ENCODE peak calls at places on chromosomes 1 and 21, in six cellular contexts. One of them, this sample, is unnamed.

GRCh38 chr1:179305450-179305849 is 11.9 kb downstream of the SOAT1 start:
- DNase-seq in body of pancreas: no peak
- DNase-seq in COR-L47: no peak
- DNase-seq in left kidney: no peak
- DNase-seq in heart left ventricle: no peak
- DNase-seq in EH: no peak
- DNase-seq in this sample: no peak

GRCh38 chr1:48761986-48762385 is 14.7 kb downstream of the BEND5 start:
- DNase-seq in heart left ventricle: no peak
- DNase-seq in COR-L47: no peak
- DNase-seq in left kidney: peak
- DNase-seq in body of pancreas: no peak
- DNase-seq in EH: no peak
- DNase-seq in this sample: no peak

GRCh38 chr1:231337043-231337471 is 595 bp downstream of the EXOC8 start:
- DNase-seq in left kidney: peak
- DNase-seq in EH: no peak
- DNase-seq in heart left ventricle: peak
- DNase-seq in body of pancreas: no peak
- DNase-seq in COR-L47: no peak
- DNase-seq in this sample: no peak

GRCh38 chr1:212229654-212230053 is 55.6 kb upstream of the PPP2R5A start:
- DNase-seq in EH: peak
- DNase-seq in left kidney: no peak
- DNase-seq in heart left ventricle: no peak
- DNase-seq in COR-L47: no peak
- DNase-seq in body of pancreas: no peak
- DNase-seq in this sample: no peak

GRCh38 chr21:34889287-34889536 is 159.9 kb downstream of the RUNX1 start:
- DNase-seq in body of pancreas: peak
- DNase-seq in heart left ventricle: peak
- DNase-seq in EH: peak
- DNase-seq in COR-L47: peak
- DNase-seq in left kidney: peak
- DNase-seq in this sample: no peak

GRCh38 chr1:44447051-44447806 is 42.2 kb downstream of the RNF220 start:
- DNase-seq in body of pancreas: no peak
- DNase-seq in heart left ventricle: no peak
- DNase-seq in left kidney: no peak
- DNase-seq in EH: no peak
- DNase-seq in COR-L47: no peak
- DNase-seq in this sample: no peak

GRCh38 chr21:15195104-15195503 is 130.3 kb upstream of the NRIP1 start:
- DNase-seq in heart left ventricle: no peak
- DNase-seq in COR-L47: no peak
- DNase-seq in left kidney: no peak
- DNase-seq in EH: no peak
- DNase-seq in body of pancreas: no peak
- DNase-seq in this sample: no peak

GRCh38 chr1:109650609-109651008 is 5.3 kb upstream of the GSTM4 start:
- DNase-seq in COR-L47: no peak
- DNase-seq in left kidney: no peak
- DNase-seq in body of pancreas: no peak
- DNase-seq in EH: peak
- DNase-seq in heart left ventricle: no peak
- DNase-seq in this sample: no peak

GRCh38 chr21:46555225-46555617 is 49.7 kb downstream of the S100B start:
- DNase-seq in heart left ventricle: no peak
- DNase-seq in EH: no peak
- DNase-seq in COR-L47: no peak
- DNase-seq in body of pancreas: no peak
- DNase-seq in left kidney: no peak
- DNase-seq in this sample: no peak

GRCh38 chr1:224497714-224498573 is 63.3 kb upstream of the WDR26 start:
- DNase-seq in EH: peak
- DNase-seq in body of pancreas: no peak
- DNase-seq in heart left ventricle: no peak
- DNase-seq in left kidney: peak
- DNase-seq in COR-L47: no peak
- DNase-seq in this sample: no peak

GRCh38 chr1:184941735-184942134 is 32.6 kb downstream of the NIBAN1 start:
- DNase-seq in left kidney: no peak
- DNase-seq in COR-L47: no peak
- DNase-seq in heart left ventricle: no peak
- DNase-seq in EH: no peak
- DNase-seq in body of pancreas: no peak
- DNase-seq in this sample: no peak

GRCh38 chr21:45465105-45465504 is 60.1 kb downstream of the COL18A1 start:
- DNase-seq in left kidney: peak
- DNase-seq in heart left ventricle: no peak
- DNase-seq in body of pancreas: no peak
- DNase-seq in COR-L47: no peak
- DNase-seq in EH: no peak
- DNase-seq in this sample: no peak

GRCh38 chr1:26768755-26769154 is 19.0 kb upstream of the PIGV start:
- DNase-seq in heart left ventricle: peak
- DNase-seq in body of pancreas: no peak
- DNase-seq in EH: peak
- DNase-seq in left kidney: peak
- DNase-seq in COR-L47: no peak
- DNase-seq in this sample: no peak

GRCh38 chr1:52632732-52633290 is at the start of gene SHISAL2A:
- DNase-seq in EH: peak
- DNase-seq in heart left ventricle: peak
- DNase-seq in COR-L47: peak
- DNase-seq in left kidney: peak
- DNase-seq in body of pancreas: peak
- DNase-seq in this sample: peak

GRCh38 chr1:70355111-70355407 is 537 bp upstream of the ANKRD13C start:
- DNase-seq in heart left ventricle: no peak
- DNase-seq in EH: no peak
- DNase-seq in left kidney: no peak
- DNase-seq in body of pancreas: no peak
- DNase-seq in COR-L47: no peak
- DNase-seq in this sample: no peak

GRCh38 chr1:71019248-71019647 is 28.4 kb downstream of the PTGER3 start:
- DNase-seq in body of pancreas: no peak
- DNase-seq in EH: no peak
- DNase-seq in left kidney: peak
- DNase-seq in heart left ventricle: peak
- DNase-seq in COR-L47: no peak
- DNase-seq in this sample: no peak

GRCh38 chr1:179706339-179706941 is 36.7 kb upstream of the FAM163A start:
- DNase-seq in body of pancreas: peak
- DNase-seq in EH: peak
- DNase-seq in left kidney: peak
- DNase-seq in heart left ventricle: peak
- DNase-seq in COR-L47: peak
- DNase-seq in this sample: peak

GRCh38 chr21:18411565-18411964 is 8.0 kb upstream of the TMPRSS15 start:
- DNase-seq in EH: no peak
- DNase-seq in COR-L47: no peak
- DNase-seq in body of pancreas: no peak
- DNase-seq in heart left ventricle: no peak
- DNase-seq in left kidney: no peak
- DNase-seq in this sample: no peak

GRCh38 chr1:189424746-189425331 is 1052.8 kb downstream of the BRINP3 start:
- DNase-seq in heart left ventricle: no peak
- DNase-seq in EH: no peak
- DNase-seq in body of pancreas: no peak
- DNase-seq in left kidney: no peak
- DNase-seq in COR-L47: no peak
- DNase-seq in this sample: no peak

GRCh38 chr1:94258873-94259331 is 21.5 kb upstream of the ARHGAP29 start:
- DNase-seq in heart left ventricle: no peak
- DNase-seq in body of pancreas: peak
- DNase-seq in left kidney: no peak
- DNase-seq in EH: peak
- DNase-seq in COR-L47: no peak
- DNase-seq in this sample: no peak

GRCh38 chr1:70840260-70840953 is 207.2 kb downstream of the PTGER3 start:
- DNase-seq in COR-L47: no peak
- DNase-seq in heart left ventricle: no peak
- DNase-seq in EH: peak
- DNase-seq in left kidney: no peak
- DNase-seq in body of pancreas: no peak
- DNase-seq in this sample: no peak

GRCh38 chr1:1157914-1158710 is 15.6 kb upstream of the TTLL10 start:
- DNase-seq in left kidney: peak
- DNase-seq in body of pancreas: peak
- DNase-seq in heart left ventricle: peak
- DNase-seq in EH: peak
- DNase-seq in COR-L47: no peak
- DNase-seq in this sample: peak

GRCh38 chr1:153775432-153776311 is 465 bp downstream of the SLC27A3 start:
- DNase-seq in EH: peak
- DNase-seq in COR-L47: peak
- DNase-seq in left kidney: peak
- DNase-seq in body of pancreas: peak
- DNase-seq in heart left ventricle: peak
- DNase-seq in this sample: peak

GRCh38 chr21:45918011-45918410 is 63.6 kb upstream of the COL6A1 start:
- DNase-seq in EH: no peak
- DNase-seq in body of pancreas: no peak
- DNase-seq in left kidney: no peak
- DNase-seq in heart left ventricle: no peak
- DNase-seq in COR-L47: no peak
- DNase-seq in this sample: no peak

GRCh38 chr1:244989813-244990212 is 125.5 kb upstream of the HNRNPU start:
- DNase-seq in COR-L47: no peak
- DNase-seq in left kidney: no peak
- DNase-seq in body of pancreas: no peak
- DNase-seq in heart left ventricle: no peak
- DNase-seq in EH: peak
- DNase-seq in this sample: no peak

GRCh38 chr1:198125995-198126758 is 30.6 kb upstream of the NEK7 start:
- DNase-seq in left kidney: peak
- DNase-seq in body of pancreas: no peak
- DNase-seq in COR-L47: no peak
- DNase-seq in heart left ventricle: no peak
- DNase-seq in EH: peak
- DNase-seq in this sample: no peak

GRCh38 chr1:212309967-212310366 is 24.8 kb downstream of the PPP2R5A start:
- DNase-seq in heart left ventricle: no peak
- DNase-seq in body of pancreas: no peak
- DNase-seq in EH: no peak
- DNase-seq in left kidney: no peak
- DNase-seq in COR-L47: peak
- DNase-seq in this sample: no peak

GRCh38 chr1:99858881-99859280 is 8.7 kb downstream of the AGL start:
- DNase-seq in left kidney: no peak
- DNase-seq in body of pancreas: no peak
- DNase-seq in heart left ventricle: no peak
- DNase-seq in COR-L47: no peak
- DNase-seq in EH: no peak
- DNase-seq in this sample: no peak

GRCh38 chr1:23469372-23469982 is 14.5 kb downstream of the ASAP3 start:
- DNase-seq in body of pancreas: no peak
- DNase-seq in heart left ventricle: peak
- DNase-seq in COR-L47: no peak
- DNase-seq in EH: no peak
- DNase-seq in left kidney: no peak
- DNase-seq in this sample: no peak

GRCh38 chr1:8902765-8903164 is 24.3 kb upstream of the ENO1 start:
- DNase-seq in COR-L47: no peak
- DNase-seq in body of pancreas: no peak
- DNase-seq in EH: peak
- DNase-seq in heart left ventricle: no peak
- DNase-seq in left kidney: no peak
- DNase-seq in this sample: no peak

GRCh38 chr1:238752332-238752731 is 634.0 kb upstream of the CHRM3 start:
- DNase-seq in body of pancreas: no peak
- DNase-seq in left kidney: no peak
- DNase-seq in heart left ventricle: no peak
- DNase-seq in EH: peak
- DNase-seq in COR-L47: no peak
- DNase-seq in this sample: no peak

GRCh38 chr1:59329412-59330053 is 32.6 kb downstream of the FGGY start:
- DNase-seq in body of pancreas: no peak
- DNase-seq in left kidney: no peak
- DNase-seq in EH: no peak
- DNase-seq in heart left ventricle: no peak
- DNase-seq in COR-L47: no peak
- DNase-seq in this sample: no peak

GRCh38 chr1:205276334-205277065 is 45.0 kb downstream of the NUAK2 start:
- DNase-seq in left kidney: no peak
- DNase-seq in COR-L47: no peak
- DNase-seq in body of pancreas: no peak
- DNase-seq in heart left ventricle: no peak
- DNase-seq in EH: no peak
- DNase-seq in this sample: no peak

GRCh38 chr1:161307892-161308638 is 1.7 kb downstream of the MPZ start:
- DNase-seq in EH: no peak
- DNase-seq in body of pancreas: no peak
- DNase-seq in left kidney: no peak
- DNase-seq in COR-L47: no peak
- DNase-seq in heart left ventricle: no peak
- DNase-seq in this sample: no peak

GRCh38 chr1:225921734-225922709 is 2.0 kb downstream of the PYCR2 start:
- DNase-seq in left kidney: no peak
- DNase-seq in COR-L47: peak
- DNase-seq in heart left ventricle: no peak
- DNase-seq in EH: no peak
- DNase-seq in body of pancreas: peak
- DNase-seq in this sample: no peak

GRCh38 chr1:25927541-25928265 is 21.5 kb upstream of the STMN1 start:
- DNase-seq in EH: peak
- DNase-seq in COR-L47: peak
- DNase-seq in body of pancreas: no peak
- DNase-seq in left kidney: peak
- DNase-seq in heart left ventricle: no peak
- DNase-seq in this sample: no peak

GRCh38 chr21:42474982-42475381 is 21.0 kb downstream of the RSPH1 start:
- DNase-seq in COR-L47: no peak
- DNase-seq in body of pancreas: no peak
- DNase-seq in left kidney: no peak
- DNase-seq in EH: peak
- DNase-seq in heart left ventricle: no peak
- DNase-seq in this sample: no peak

GRCh38 chr1:143625886-143626285 is 345.9 kb downstream of the FAM72C start:
- DNase-seq in COR-L47: no peak
- DNase-seq in EH: no peak
- DNase-seq in left kidney: no peak
- DNase-seq in heart left ventricle: no peak
- DNase-seq in body of pancreas: no peak
- DNase-seq in this sample: no peak

This sample was measured in naive B cell.